ENCODE peak calls at places on chromosomes 3 and 15, in five cellular contexts. M, F, J, Y and V are unnamed samples.

GRCh38 chr15:26113296-26113695 is 250.2 kb upstream of the ATP10A start:
- DNase-seq in M (no peak), F (peak), Y (peak), J (no peak), V (no peak)

GRCh38 chr3:24365168-24365567 is 129.5 kb downstream of the THRB start:
- DNase-seq in F (no peak), Y (no peak), J (no peak), M (no peak), V (peak)

GRCh38 chr15:45573961-45574629 is 13.1 kb upstream of the BLOC1S6 start:
- DNase-seq in F (peak), M (peak), J (no peak), Y (peak), V (no peak)

GRCh38 chr3:20103731-20104130 is 63.5 kb downstream of the KAT2B start:
- DNase-seq in J (no peak), Y (no peak), M (no peak), F (no peak), V (no peak)

GRCh38 chr15:35979608-35980007 is 433.6 kb upstream of the DPH6 start:
- DNase-seq in J (no peak), Y (no peak), F (peak), M (no peak), V (no peak)

GRCh38 chr3:159172473-159172872 is 370.6 kb downstream of the MFSD1 start:
- DNase-seq in F (no peak), J (no peak), Y (no peak), M (no peak), V (no peak)

GRCh38 chr15:99446565-99447496 is 119.0 kb upstream of the MEF2A start:
- DNase-seq in F (no peak), Y (peak), J (peak), M (no peak), V (no peak)

GRCh38 chr3:148903022-148903442 is 37.9 kb downstream of the CPA3 start:
- DNase-seq in J (no peak), F (no peak), Y (no peak), M (no peak), V (no peak)

GRCh38 chr3:38722760-38723568 is 73.5 kb upstream of the SCN5A start:
- DNase-seq in Y (no peak), J (no peak), F (no peak), M (no peak), V (no peak)

GRCh38 chr3:8529197-8529637 is 27.6 kb downstream of the LMCD1 start:
- DNase-seq in F (peak), Y (no peak), M (no peak), J (no peak), V (peak)

GRCh38 chr3:33062814-33063346 is 34.1 kb downstream of the GLB1 start:
- DNase-seq in Y (no peak), J (no peak), M (no peak), F (no peak), V (no peak)

GRCh38 chr3:72739521-72740466 is 108.5 kb downstream of the SHQ1 start:
- DNase-seq in M (no peak), F (no peak), Y (no peak), J (no peak), V (no peak)

GRCh38 chr15:96334705-96335428 is 4.4 kb downstream of the NR2F2 start:
- DNase-seq in Y (no peak), F (peak), J (no peak), M (no peak), V (no peak)

GRCh38 chr3:11903447-11903846 is 56.8 kb upstream of the TAMM41 start:
- DNase-seq in M (no peak), Y (no peak), J (no peak), F (no peak), V (no peak)

GRCh38 chr3:147415819-147416218 is 6.7 kb downstream of the ZIC1 start:
- DNase-seq in M (no peak), J (no peak), Y (no peak), F (no peak), V (no peak)
- TF ChIP-seq CTCF in M (peak), J (no peak), Y (no peak), F (no peak), V (no peak)

GRCh38 chr3:43638594-43639447 is 17.0 kb upstream of the ANO10 start:
- DNase-seq in Y (peak), F (peak), M (no peak), J (no peak), V (no peak)
- TF ChIP-seq CTCF in Y (peak), F (peak), M (no peak), J (peak), V (no peak)

DNA sequence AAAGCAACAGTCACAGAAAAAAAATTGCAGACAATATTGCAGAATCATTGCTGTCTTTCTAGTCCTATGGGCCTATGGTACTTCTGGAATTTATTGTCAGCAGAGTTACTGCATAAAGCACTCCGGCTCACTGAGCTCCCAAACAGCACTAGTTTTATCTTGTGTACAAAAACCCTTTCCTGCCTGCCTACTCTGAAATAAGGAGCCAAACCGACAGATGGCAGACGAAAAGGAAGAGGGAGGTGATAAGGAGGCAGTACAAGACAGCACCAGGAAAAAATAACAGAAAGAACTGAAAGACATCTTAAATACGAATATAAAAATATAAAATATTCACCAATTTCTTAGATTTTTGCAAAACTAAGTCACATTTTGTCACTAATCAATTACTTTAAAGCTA is 15.6 kb downstream of the HERC1 start:
- DNase-seq in M (no peak), J (no peak), F (peak), Y (no peak), V (no peak)
- TF ChIP-seq CTCF in M (no peak), J (peak), F (no peak), Y (no peak), V (no peak)

GRCh38 chr3:124640907-124641306 is 89.3 kb upstream of the UMPS start:
- DNase-seq in F (no peak), Y (no peak), J (no peak), M (no peak), V (no peak)
- TF ChIP-seq CTCF in F (no peak), Y (no peak), J (no peak), M (no peak), V (no peak)

GRCh38 chr3:29677421-29677820 is 396.6 kb downstream of the RBMS3 start:
- DNase-seq in J (no peak), Y (no peak), F (no peak), M (no peak), V (no peak)

GRCh38 chr3:29683306-29683993 is 402.6 kb downstream of the RBMS3 start:
- DNase-seq in F (no peak), M (no peak), J (no peak), Y (no peak), V (no peak)

GRCh38 chr3:29679967-29680366 is 399.1 kb downstream of the RBMS3 start:
- DNase-seq in M (no peak), F (no peak), Y (no peak), J (no peak), V (no peak)
- TF ChIP-seq CTCF in M (no peak), F (no peak), Y (no peak), J (no peak), V (no peak)

GRCh38 chr3:145812396-145812795 is 348.6 kb downstream of the PLOD2 start:
- DNase-seq in Y (no peak), M (no peak), F (no peak), J (no peak), V (no peak)

DNA sequence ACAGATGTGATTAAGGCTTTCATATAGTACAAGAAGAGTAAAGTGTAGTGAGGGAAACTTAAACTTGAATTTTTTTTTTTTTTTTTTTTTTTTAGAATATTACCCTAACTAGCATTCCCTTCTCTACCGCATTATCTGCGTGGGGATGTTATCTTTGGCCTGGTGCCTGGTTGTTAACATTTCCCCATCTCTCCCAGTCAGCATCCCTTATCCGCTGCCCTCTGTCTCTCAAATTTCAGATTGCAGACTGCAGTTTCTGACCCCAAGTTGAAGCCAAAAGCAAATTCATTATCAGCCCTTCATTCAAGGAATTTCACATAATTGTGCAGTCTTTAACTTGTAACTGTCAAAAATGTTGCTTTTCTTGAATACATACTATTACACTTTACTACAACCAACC is 353.0 kb downstream of the PLOD2 start:
- DNase-seq in J (no peak), F (peak), Y (no peak), M (peak), V (no peak)
- TF ChIP-seq CTCF in J (peak), F (peak), Y (peak), M (peak), V (peak)